ENCODE peak calls at places on chromosomes 13 and 19, in nine cellular contexts. P is GM23338; Z is heart right ventricle; R is IMR-90; V is left lung; I is CD8-positive, alpha-beta T cell; O is hepatocyte; D is astrocyte; N is pancreas. M is an unnamed sample.

GRCh38 chr13:55038230-55038629 is 2009.6 kb downstream of the OLFM4 start:
- DNase-seq in P (no peak), Z (no peak), R (no peak), V (no peak), I (no peak), O (no peak), D (no peak), N (no peak), M (no peak)

GRCh38 chr19:3012522-3013260 is 16.4 kb downstream of the TLE2 start:
- DNase-seq in P (peak; percentile 45), Z (no peak), R (no peak), V (no peak), I (no peak), O (no peak), D (no peak), N (no peak), M (no peak)

GRCh38 chr13:82803341-82803740 is 1078.9 kb downstream of the SLITRK1 start:
- DNase-seq in P (no peak), Z (no peak), R (no peak), V (no peak), I (no peak), O (no peak), D (no peak), N (no peak), M (no peak)

GRCh38 chr13:23418776-23419683 is 14.5 kb downstream of the SACS start:
- DNase-seq in P (no peak), Z (no peak), R (no peak), V (no peak), I (no peak), O (no peak), D (no peak), N (no peak), M (no peak)

GRCh38 chr19:45492627-45493470 is 4.0 kb downstream of the RTN2 start:
- DNase-seq in P (peak; percentile 91), Z (peak; percentile 76), R (peak; percentile 80), V (peak; percentile 78), I (no peak), O (peak; percentile 58), D (peak; percentile 54), N (no peak), M (no peak)

GRCh38 chr19:6613711-6614110 is 22.8 kb upstream of the CD70 start:
- DNase-seq in P (no peak), Z (no peak), R (no peak), V (no peak), I (no peak), O (no peak), D (peak; percentile 81), N (no peak), M (no peak)

GRCh38 chr13:97224544-97225324 is 2.6 kb downstream of the MBNL2 start:
- DNase-seq in P (peak; percentile 69), Z (no peak), R (peak; percentile 41), V (no peak), I (peak; percentile 33), O (peak; percentile 42), D (peak; percentile 41), N (peak; percentile 70), M (peak; percentile 47)

GRCh38 chr13:49421391-49421790 is 22.5 kb downstream of the CAB39L start:
- DNase-seq in P (peak; percentile 74), Z (no peak), R (no peak), V (no peak), I (peak; percentile 26), O (peak; percentile 19), D (no peak), N (no peak), M (peak; percentile 30)

GRCh38 chr19:31260171-31260933 is 88.9 kb downstream of the TSHZ3 start:
- DNase-seq in P (no peak), Z (no peak), R (no peak), V (no peak), I (no peak), O (no peak), D (no peak), N (no peak), M (no peak)

GRCh38 chr19:31589109-31589508 is 239.9 kb upstream of the TSHZ3 start:
- DNase-seq in P (peak; percentile 58), Z (no peak), R (no peak), V (no peak), I (no peak), O (no peak), D (no peak), N (no peak), M (no peak)

GRCh38 chr19:33175886-33176669 is 18.1 kb upstream of the LRP3 start:
- DNase-seq in P (no peak), Z (no peak), R (peak; percentile 30), V (no peak), I (peak; percentile 30), O (peak; percentile 48), D (peak; percentile 36), N (peak; percentile 22), M (no peak)

GRCh38 chr19:46271488-46272197 is 25.2 kb upstream of the HIF3A start:
- DNase-seq in P (no peak), Z (no peak), R (peak; percentile 70), V (no peak), I (no peak), O (peak; percentile 58), D (peak; percentile 99), N (no peak), M (no peak)

GRCh38 chr13:23433171-23434153 is at the start of gene SACS:
- DNase-seq in P (peak; percentile 98), Z (peak; percentile 18), R (peak; percentile 52), V (no peak), I (no peak), O (peak; percentile 45), D (peak; percentile 69), N (peak; percentile 36), M (no peak)

GRCh38 chr19:54168174-54168917 is 4.6 kb downstream of the TMC4 start:
- DNase-seq in P (peak; percentile 97), Z (peak; percentile 92), R (peak; percentile 73), V (peak; percentile 99), I (peak; percentile 84), O (peak; percentile 95), D (peak; percentile 45), N (peak; percentile 90), M (peak; percentile 89)

GRCh38 chr13:110657196-110657595 is 41.9 kb downstream of the NAXD start:
- DNase-seq in P (no peak), Z (no peak), R (no peak), V (no peak), I (no peak), O (no peak), D (no peak), N (no peak), M (no peak)

GRCh38 chr13:46575321-46575721 is 22.4 kb downstream of the LRCH1 start:
- DNase-seq in P (no peak), Z (no peak), R (peak; percentile 89), V (no peak), I (no peak), O (peak; percentile 37), D (peak; percentile 67), N (no peak), M (no peak)

GRCh38 chr13:46577656-46578589 is 25.0 kb downstream of the LRCH1 start:
- DNase-seq in P (no peak), Z (no peak), R (peak; percentile 33), V (no peak), I (no peak), O (peak; percentile 36), D (peak; percentile 35), N (no peak), M (no peak)

GRCh38 chr13:46578590-46578975 is 25.6 kb downstream of the LRCH1 start:
- DNase-seq in P (no peak), Z (no peak), R (no peak), V (no peak), I (no peak), O (no peak), D (no peak), N (no peak), M (no peak)

GRCh38 chr13:46572758-46573384 is 19.9 kb downstream of the LRCH1 start:
- DNase-seq in P (no peak), Z (no peak), R (no peak), V (no peak), I (no peak), O (no peak), D (no peak), N (no peak), M (no peak)

DNA sequence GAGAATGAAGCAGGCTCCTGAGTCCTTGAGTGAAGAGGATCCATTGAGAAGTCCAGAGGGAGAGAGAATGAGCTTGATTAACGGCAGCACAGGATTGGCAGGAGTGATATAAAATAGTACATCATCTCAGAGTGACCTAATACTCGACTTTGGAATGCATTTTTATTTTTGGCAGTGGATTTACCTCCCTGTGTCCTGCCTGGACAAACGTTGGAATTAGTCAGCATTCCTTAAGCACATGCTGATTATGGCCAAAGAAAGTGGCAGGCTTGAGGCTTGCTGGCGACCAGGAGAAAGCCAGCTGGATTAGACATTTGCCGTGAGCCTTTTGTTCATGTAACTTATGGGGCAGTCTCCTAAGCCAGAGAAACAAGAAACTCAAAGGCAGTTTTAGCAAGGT is 22.9 kb downstream of the LRCH1 start:
- DNase-seq in P (no peak), Z (peak; percentile 36), R (peak; percentile 89), V (no peak), I (no peak), O (no peak), D (peak; percentile 95), N (no peak), M (no peak)
- H3K4me1 ChIP-seq in P (peaks cover 16% of the 10 kb centered on the region), Z (peaks cover 56% of the 10 kb centered on the region), R (peaks cover 28% of the 10 kb centered on the region), V (peaks cover 47% of the 10 kb centered on the region), I (peaks cover 14% of the 10 kb centered on the region), O (peaks cover 24% of the 10 kb centered on the region), D (peaks cover 26% of the 10 kb centered on the region), N (peaks cover 13% of the 10 kb centered on the region), M (peaks cover 3% of the 10 kb centered on the region)

DNA sequence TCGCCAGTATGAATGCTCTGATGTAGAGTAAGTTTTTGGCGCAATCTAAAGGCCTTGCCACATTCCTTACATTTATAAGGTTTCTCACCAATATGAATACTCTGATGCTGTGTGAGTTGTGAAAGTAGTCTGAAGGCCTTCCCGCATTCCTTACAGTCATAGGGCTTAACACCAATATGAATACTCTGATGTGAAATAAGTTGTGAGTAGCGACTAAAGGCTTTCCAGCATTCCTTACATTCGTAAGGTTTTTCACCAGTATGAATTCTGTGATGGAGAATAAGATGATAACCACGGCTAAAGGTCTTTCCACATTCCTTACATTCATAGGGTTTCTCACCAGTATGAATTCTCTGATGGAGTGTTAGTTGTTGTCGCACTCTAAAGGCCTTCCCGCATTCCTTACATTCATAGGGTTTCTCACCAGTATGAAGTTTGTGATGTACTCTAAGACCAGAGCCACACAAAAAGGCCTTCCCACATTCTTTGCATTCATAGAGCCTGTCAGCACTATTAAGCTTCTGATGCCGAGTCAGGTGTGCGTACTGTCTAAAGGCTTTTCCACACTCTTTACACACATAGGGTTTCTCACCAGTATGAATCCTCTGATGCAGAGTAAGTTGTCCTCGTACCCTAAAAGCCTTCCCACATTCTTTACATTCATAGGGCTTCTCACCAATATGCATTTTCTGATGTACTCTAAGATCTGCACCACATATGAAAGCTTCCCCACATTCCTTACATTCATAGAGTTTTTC is 14.1 kb upstream of the ZFP14 start:
- DNase-seq in P (peak; percentile 40), Z (no peak), R (no peak), V (no peak), I (no peak), O (no peak), D (no peak), N (no peak), M (no peak)
- H3K4me3 ChIP-seq in P (no peak overlapping the region), Z (no peak overlapping the region), R (no peak overlapping the region), V (no peak overlapping the region), I (no peak overlapping the region), O (no peak overlapping the region), D (no peak overlapping the region), N (no peak overlapping the region), M (peak overlapping the region; percentile 12)

GRCh38 chr19:51722492-51722891 is 1.3 kb downstream of the HAS1 start:
- DNase-seq in P (no peak), Z (no peak), R (no peak), V (no peak), I (no peak), O (no peak), D (no peak), N (no peak), M (no peak)
- H3K27me3 ChIP-seq in P (peaks cover 43% of the 10 kb centered on the region), Z (peaks cover 85% of the 10 kb centered on the region), R (peaks cover 54% of the 10 kb centered on the region), V (peaks cover 97% of the 10 kb centered on the region), I (peaks cover 4% of the 10 kb centered on the region), O (peaks cover 52% of the 10 kb centered on the region), D (peaks cover 9% of the 10 kb centered on the region), N (no peaks in the 10 kb centered on the region), M (no peaks in the 10 kb centered on the region)

GRCh38 chr13:34959489-34959888 is 17.4 kb downstream of the NBEA start:
- DNase-seq in P (no peak), Z (no peak), R (no peak), V (no peak), I (no peak), O (no peak), D (no peak), N (no peak), M (no peak)
- H3K4me1 ChIP-seq in P (peaks cover 31% of the 10 kb centered on the region), Z (peaks cover 14% of the 10 kb centered on the region), R (no peaks in the 10 kb centered on the region), V (no peaks in the 10 kb centered on the region), I (no peaks in the 10 kb centered on the region), O (no peaks in the 10 kb centered on the region), D (no peaks in the 10 kb centered on the region), N (no peaks in the 10 kb centered on the region), M (no peaks in the 10 kb centered on the region)

M was measured in naive thymus-derived CD4-positive, alpha-beta T cell.